ENCODE peak calls at places on chromosomes 4 and X, in eight cellular contexts. X is RWPE1, D is neural progenitor cell, J is GM12865, K is smooth muscle cell of the brain vasculature, I is fibroblast of mammary gland, Y is activated gamma-delta T cell treated with Interleukin-2 at 50 U/mL for 16 hours, U is AG10803. R is an unnamed sample.

GRCh38 chr4:27474691-27475090 is 614.0 kb downstream of the STIM2 start:
- DNase-seq in X (no peak), D (no peak), J (no peak), K (no peak), I (no peak), Y (no peak), U (no peak), R (no peak)

GRCh38 chr4:178165251-178165650 is 723.0 kb upstream of the AGA start:
- DNase-seq in X (peak; percentile 53), D (no peak), J (no peak), K (no peak), I (peak; percentile 2), Y (no peak), U (no peak), R (no peak)

GRCh38 chr4:101242441-101242840 is 104.9 kb downstream of the PPP3CA start:
- DNase-seq in X (peak; percentile 14), D (no peak), J (no peak), K (no peak), I (no peak), Y (no peak), U (no peak), R (no peak)

GRCh38 chrX:80876877-80877276 is 67.2 kb upstream of the BRWD3 start:
- DNase-seq in X (peak; percentile 0), D (peak; percentile 11), J (peak; percentile 31), K (no peak), I (peak; percentile 58), Y (no peak), U (peak; percentile 33), R (peak; percentile 56)

GRCh38 chr4:83436680-83437079 is 18.9 kb downstream of the HELQ start:
- DNase-seq in X (no peak), D (no peak), J (no peak), K (no peak), I (no peak), Y (no peak), U (no peak), R (no peak)

GRCh38 chrX:54043696-54044125 is 562 bp downstream of the PHF8 start:
- DNase-seq in X (peak; percentile 4), D (peak; percentile 77), J (peak; percentile 48), K (no peak), I (peak; percentile 17), Y (peak; percentile 19), U (peak; percentile 25), R (peak; percentile 64)

GRCh38 chrX:74420194-74421035 is 878 bp upstream of the SLC16A2 start:
- DNase-seq in X (peak; percentile 42), D (peak; percentile 78), J (no peak), K (no peak), I (peak; percentile 59), Y (peak; percentile 6), U (peak; percentile 76), R (peak; percentile 71)

GRCh38 chrX:5380426-5380825 is 848.2 kb downstream of the NLGN4X start:
- DNase-seq in X (no peak), D (no peak), J (no peak), K (no peak), I (no peak), Y (no peak), U (no peak), R (no peak)

GRCh38 chrX:758917-759316 is 128.3 kb downstream of the SHOX start:
- DNase-seq in X (no peak), D (no peak), J (no peak), K (no peak), I (no peak), Y (no peak), U (no peak), R (no peak)

GRCh38 chrX:74421181-74422028 is at the start of gene SLC16A2:
- DNase-seq in X (peak; percentile 62), D (peak; percentile 83), J (peak; percentile 17), K (no peak), I (peak; percentile 71), Y (peak; percentile 24), U (peak; percentile 83), R (peak; percentile 94)

R was measured in NCI-H82.